ENCODE peak calls at places on chromosomes 1 and 21, in ten cellular contexts. One of them, this sample, is unnamed.

GRCh38 chr21:45387506-45387905 is 17.5 kb upstream of the COL18A1 start:
- DNase-seq in NCI-H2029 treated with DMSO at 0.1 percent for 48 hours: no peak
- DNase-seq in HT1080: no peak
- DNase-seq in stimulated activated CD4-positive, alpha-beta T cell treated with anti-CD3 and anti-CD28 coated beads, Interleukin-4, amount 100 ng/mL, for 1 hour: no peak
- DNase-seq in activated T-helper 1 cell treated with Interleukin-2 at 50 U/mL for 16 hours: no peak
- DNase-seq in stomach: no peak
- DNase-seq in PC-3: no peak
- DNase-seq in skeletal muscle cell: no peak
- DNase-seq in progenitor cell of endocrine pancreas: no peak
- DNase-seq in activated CD4-positive, alpha-beta T cell treated with anti-CD3 and anti-CD28 coated beads, Interleukin-2, amount 50 U/mL, for 1 hour: no peak
- DNase-seq in this sample: no peak

GRCh38 chr21:40886006-40886405 is 39.0 kb upstream of the DSCAM start:
- DNase-seq in activated CD4-positive, alpha-beta T cell treated with anti-CD3 and anti-CD28 coated beads, Interleukin-2, amount 50 U/mL, for 1 hour: no peak
- DNase-seq in skeletal muscle cell: no peak
- DNase-seq in activated T-helper 1 cell treated with Interleukin-2 at 50 U/mL for 16 hours: no peak
- DNase-seq in NCI-H2029 treated with DMSO at 0.1 percent for 48 hours: no peak
- DNase-seq in PC-3: no peak
- DNase-seq in stomach: no peak
- DNase-seq in progenitor cell of endocrine pancreas: no peak
- DNase-seq in HT1080: no peak
- DNase-seq in stimulated activated CD4-positive, alpha-beta T cell treated with anti-CD3 and anti-CD28 coated beads, Interleukin-4, amount 100 ng/mL, for 1 hour: no peak
- DNase-seq in this sample: no peak

GRCh38 chr1:210908257-210908656 is 225.7 kb downstream of the KCNH1 start:
- DNase-seq in PC-3: no peak
- DNase-seq in progenitor cell of endocrine pancreas: no peak
- DNase-seq in stomach: no peak
- DNase-seq in skeletal muscle cell: no peak
- DNase-seq in activated CD4-positive, alpha-beta T cell treated with anti-CD3 and anti-CD28 coated beads, Interleukin-2, amount 50 U/mL, for 1 hour: no peak
- DNase-seq in HT1080: no peak
- DNase-seq in NCI-H2029 treated with DMSO at 0.1 percent for 48 hours: no peak
- DNase-seq in stimulated activated CD4-positive, alpha-beta T cell treated with anti-CD3 and anti-CD28 coated beads, Interleukin-4, amount 100 ng/mL, for 1 hour: no peak
- DNase-seq in activated T-helper 1 cell treated with Interleukin-2 at 50 U/mL for 16 hours: no peak
- DNase-seq in this sample: no peak

GRCh38 chr1:32240140-32240951 is 6.7 kb upstream of the FAM167B start:
- DNase-seq in NCI-H2029 treated with DMSO at 0.1 percent for 48 hours: peak
- DNase-seq in stomach: peak
- DNase-seq in progenitor cell of endocrine pancreas: peak
- DNase-seq in activated CD4-positive, alpha-beta T cell treated with anti-CD3 and anti-CD28 coated beads, Interleukin-2, amount 50 U/mL, for 1 hour: peak
- DNase-seq in HT1080: no peak
- DNase-seq in stimulated activated CD4-positive, alpha-beta T cell treated with anti-CD3 and anti-CD28 coated beads, Interleukin-4, amount 100 ng/mL, for 1 hour: peak
- DNase-seq in activated T-helper 1 cell treated with Interleukin-2 at 50 U/mL for 16 hours: peak
- DNase-seq in PC-3: peak
- DNase-seq in skeletal muscle cell: no peak
- DNase-seq in this sample: peak

GRCh38 chr21:31204801-31205200 is 139.3 kb downstream of the TIAM1 start:
- DNase-seq in NCI-H2029 treated with DMSO at 0.1 percent for 48 hours: no peak
- DNase-seq in PC-3: no peak
- DNase-seq in stimulated activated CD4-positive, alpha-beta T cell treated with anti-CD3 and anti-CD28 coated beads, Interleukin-4, amount 100 ng/mL, for 1 hour: no peak
- DNase-seq in activated T-helper 1 cell treated with Interleukin-2 at 50 U/mL for 16 hours: no peak
- DNase-seq in activated CD4-positive, alpha-beta T cell treated with anti-CD3 and anti-CD28 coated beads, Interleukin-2, amount 50 U/mL, for 1 hour: no peak
- DNase-seq in HT1080: no peak
- DNase-seq in progenitor cell of endocrine pancreas: no peak
- DNase-seq in stomach: no peak
- DNase-seq in skeletal muscle cell: no peak
- DNase-seq in this sample: no peak

GRCh38 chr1:119136401-119136800 is 4.1 kb downstream of the WARS2 start:
- DNase-seq in progenitor cell of endocrine pancreas: no peak
- DNase-seq in stimulated activated CD4-positive, alpha-beta T cell treated with anti-CD3 and anti-CD28 coated beads, Interleukin-4, amount 100 ng/mL, for 1 hour: no peak
- DNase-seq in PC-3: no peak
- DNase-seq in NCI-H2029 treated with DMSO at 0.1 percent for 48 hours: no peak
- DNase-seq in skeletal muscle cell: no peak
- DNase-seq in activated CD4-positive, alpha-beta T cell treated with anti-CD3 and anti-CD28 coated beads, Interleukin-2, amount 50 U/mL, for 1 hour: no peak
- DNase-seq in activated T-helper 1 cell treated with Interleukin-2 at 50 U/mL for 16 hours: no peak
- DNase-seq in stomach: no peak
- DNase-seq in HT1080: no peak
- DNase-seq in this sample: no peak

GRCh38 chr1:14167889-14168288 is 430.6 kb upstream of the KAZN start:
- DNase-seq in stomach: no peak
- DNase-seq in HT1080: no peak
- DNase-seq in skeletal muscle cell: no peak
- DNase-seq in NCI-H2029 treated with DMSO at 0.1 percent for 48 hours: no peak
- DNase-seq in stimulated activated CD4-positive, alpha-beta T cell treated with anti-CD3 and anti-CD28 coated beads, Interleukin-4, amount 100 ng/mL, for 1 hour: no peak
- DNase-seq in progenitor cell of endocrine pancreas: no peak
- DNase-seq in activated T-helper 1 cell treated with Interleukin-2 at 50 U/mL for 16 hours: no peak
- DNase-seq in activated CD4-positive, alpha-beta T cell treated with anti-CD3 and anti-CD28 coated beads, Interleukin-2, amount 50 U/mL, for 1 hour: no peak
- DNase-seq in PC-3: no peak
- DNase-seq in this sample: no peak

GRCh38 chr1:53860967-53861411 is 22.9 kb upstream of the NDC1 start:
- DNase-seq in activated CD4-positive, alpha-beta T cell treated with anti-CD3 and anti-CD28 coated beads, Interleukin-2, amount 50 U/mL, for 1 hour: peak
- DNase-seq in PC-3: peak
- DNase-seq in skeletal muscle cell: peak
- DNase-seq in stimulated activated CD4-positive, alpha-beta T cell treated with anti-CD3 and anti-CD28 coated beads, Interleukin-4, amount 100 ng/mL, for 1 hour: peak
- DNase-seq in HT1080: peak
- DNase-seq in NCI-H2029 treated with DMSO at 0.1 percent for 48 hours: peak
- DNase-seq in stomach: peak
- DNase-seq in activated T-helper 1 cell treated with Interleukin-2 at 50 U/mL for 16 hours: peak
- DNase-seq in progenitor cell of endocrine pancreas: peak
- DNase-seq in this sample: peak

GRCh38 chr1:58722967-58723366 is 23.1 kb upstream of the MYSM1 start:
- DNase-seq in stomach: no peak
- DNase-seq in HT1080: no peak
- DNase-seq in NCI-H2029 treated with DMSO at 0.1 percent for 48 hours: no peak
- DNase-seq in activated T-helper 1 cell treated with Interleukin-2 at 50 U/mL for 16 hours: no peak
- DNase-seq in progenitor cell of endocrine pancreas: no peak
- DNase-seq in stimulated activated CD4-positive, alpha-beta T cell treated with anti-CD3 and anti-CD28 coated beads, Interleukin-4, amount 100 ng/mL, for 1 hour: no peak
- DNase-seq in PC-3: no peak
- DNase-seq in activated CD4-positive, alpha-beta T cell treated with anti-CD3 and anti-CD28 coated beads, Interleukin-2, amount 50 U/mL, for 1 hour: no peak
- DNase-seq in skeletal muscle cell: no peak
- DNase-seq in this sample: no peak

GRCh38 chr1:163035791-163036249 is 33.3 kb upstream of the RGS4 start:
- DNase-seq in activated T-helper 1 cell treated with Interleukin-2 at 50 U/mL for 16 hours: no peak
- DNase-seq in skeletal muscle cell: peak
- DNase-seq in activated CD4-positive, alpha-beta T cell treated with anti-CD3 and anti-CD28 coated beads, Interleukin-2, amount 50 U/mL, for 1 hour: no peak
- DNase-seq in PC-3: peak
- DNase-seq in progenitor cell of endocrine pancreas: no peak
- DNase-seq in stomach: no peak
- DNase-seq in HT1080: peak
- DNase-seq in stimulated activated CD4-positive, alpha-beta T cell treated with anti-CD3 and anti-CD28 coated beads, Interleukin-4, amount 100 ng/mL, for 1 hour: no peak
- DNase-seq in NCI-H2029 treated with DMSO at 0.1 percent for 48 hours: no peak
- DNase-seq in this sample: no peak

GRCh38 chr1:36323636-36324321 is at the start of gene EVA1B:
- DNase-seq in stomach: peak
- DNase-seq in progenitor cell of endocrine pancreas: peak
- DNase-seq in skeletal muscle cell: peak
- DNase-seq in activated T-helper 1 cell treated with Interleukin-2 at 50 U/mL for 16 hours: peak
- DNase-seq in stimulated activated CD4-positive, alpha-beta T cell treated with anti-CD3 and anti-CD28 coated beads, Interleukin-4, amount 100 ng/mL, for 1 hour: peak
- DNase-seq in activated CD4-positive, alpha-beta T cell treated with anti-CD3 and anti-CD28 coated beads, Interleukin-2, amount 50 U/mL, for 1 hour: peak
- DNase-seq in HT1080: peak
- DNase-seq in NCI-H2029 treated with DMSO at 0.1 percent for 48 hours: no peak
- DNase-seq in PC-3: peak
- DNase-seq in this sample: peak

GRCh38 chr1:112335351-112335750 is 60.7 kb upstream of the CTTNBP2NL start:
- DNase-seq in NCI-H2029 treated with DMSO at 0.1 percent for 48 hours: no peak
- DNase-seq in activated T-helper 1 cell treated with Interleukin-2 at 50 U/mL for 16 hours: no peak
- DNase-seq in stimulated activated CD4-positive, alpha-beta T cell treated with anti-CD3 and anti-CD28 coated beads, Interleukin-4, amount 100 ng/mL, for 1 hour: no peak
- DNase-seq in activated CD4-positive, alpha-beta T cell treated with anti-CD3 and anti-CD28 coated beads, Interleukin-2, amount 50 U/mL, for 1 hour: no peak
- DNase-seq in HT1080: no peak
- DNase-seq in skeletal muscle cell: no peak
- DNase-seq in stomach: no peak
- DNase-seq in progenitor cell of endocrine pancreas: no peak
- DNase-seq in PC-3: no peak
- DNase-seq in this sample: no peak

GRCh38 chr1:99969260-99969728 is 502 bp upstream of the SLC35A3 start:
- DNase-seq in activated T-helper 1 cell treated with Interleukin-2 at 50 U/mL for 16 hours: no peak
- DNase-seq in HT1080: no peak
- DNase-seq in stomach: no peak
- DNase-seq in activated CD4-positive, alpha-beta T cell treated with anti-CD3 and anti-CD28 coated beads, Interleukin-2, amount 50 U/mL, for 1 hour: no peak
- DNase-seq in stimulated activated CD4-positive, alpha-beta T cell treated with anti-CD3 and anti-CD28 coated beads, Interleukin-4, amount 100 ng/mL, for 1 hour: no peak
- DNase-seq in NCI-H2029 treated with DMSO at 0.1 percent for 48 hours: no peak
- DNase-seq in PC-3: peak
- DNase-seq in progenitor cell of endocrine pancreas: no peak
- DNase-seq in skeletal muscle cell: no peak
- DNase-seq in this sample: no peak

GRCh38 chr1:201554167-201554600 is 15.3 kb downstream of the NAV1 start:
- DNase-seq in progenitor cell of endocrine pancreas: no peak
- DNase-seq in HT1080: no peak
- DNase-seq in activated CD4-positive, alpha-beta T cell treated with anti-CD3 and anti-CD28 coated beads, Interleukin-2, amount 50 U/mL, for 1 hour: no peak
- DNase-seq in PC-3: no peak
- DNase-seq in stomach: no peak
- DNase-seq in NCI-H2029 treated with DMSO at 0.1 percent for 48 hours: no peak
- DNase-seq in activated T-helper 1 cell treated with Interleukin-2 at 50 U/mL for 16 hours: no peak
- DNase-seq in stimulated activated CD4-positive, alpha-beta T cell treated with anti-CD3 and anti-CD28 coated beads, Interleukin-4, amount 100 ng/mL, for 1 hour: no peak
- DNase-seq in skeletal muscle cell: no peak
- DNase-seq in this sample: no peak

GRCh38 chr1:24400065-24400464 is 13.5 kb downstream of the STPG1 start:
- DNase-seq in activated T-helper 1 cell treated with Interleukin-2 at 50 U/mL for 16 hours: no peak
- DNase-seq in progenitor cell of endocrine pancreas: no peak
- DNase-seq in stomach: no peak
- DNase-seq in stimulated activated CD4-positive, alpha-beta T cell treated with anti-CD3 and anti-CD28 coated beads, Interleukin-4, amount 100 ng/mL, for 1 hour: no peak
- DNase-seq in activated CD4-positive, alpha-beta T cell treated with anti-CD3 and anti-CD28 coated beads, Interleukin-2, amount 50 U/mL, for 1 hour: no peak
- DNase-seq in PC-3: peak
- DNase-seq in HT1080: no peak
- DNase-seq in NCI-H2029 treated with DMSO at 0.1 percent for 48 hours: no peak
- DNase-seq in skeletal muscle cell: no peak
- DNase-seq in this sample: no peak

GRCh38 chr1:212293579-212293978 is 8.4 kb downstream of the PPP2R5A start:
- DNase-seq in stomach: no peak
- DNase-seq in PC-3: no peak
- DNase-seq in activated CD4-positive, alpha-beta T cell treated with anti-CD3 and anti-CD28 coated beads, Interleukin-2, amount 50 U/mL, for 1 hour: no peak
- DNase-seq in NCI-H2029 treated with DMSO at 0.1 percent for 48 hours: no peak
- DNase-seq in progenitor cell of endocrine pancreas: no peak
- DNase-seq in skeletal muscle cell: no peak
- DNase-seq in HT1080: peak
- DNase-seq in stimulated activated CD4-positive, alpha-beta T cell treated with anti-CD3 and anti-CD28 coated beads, Interleukin-4, amount 100 ng/mL, for 1 hour: no peak
- DNase-seq in activated T-helper 1 cell treated with Interleukin-2 at 50 U/mL for 16 hours: no peak
- DNase-seq in this sample: no peak

GRCh38 chr1:25549273-25550154 is 6.1 kb downstream of the LDLRAP1 start:
- DNase-seq in HT1080: peak
- DNase-seq in stimulated activated CD4-positive, alpha-beta T cell treated with anti-CD3 and anti-CD28 coated beads, Interleukin-4, amount 100 ng/mL, for 1 hour: peak
- DNase-seq in activated CD4-positive, alpha-beta T cell treated with anti-CD3 and anti-CD28 coated beads, Interleukin-2, amount 50 U/mL, for 1 hour: peak
- DNase-seq in stomach: peak
- DNase-seq in activated T-helper 1 cell treated with Interleukin-2 at 50 U/mL for 16 hours: peak
- DNase-seq in PC-3: peak
- DNase-seq in progenitor cell of endocrine pancreas: no peak
- DNase-seq in NCI-H2029 treated with DMSO at 0.1 percent for 48 hours: no peak
- DNase-seq in skeletal muscle cell: no peak
- DNase-seq in this sample: no peak

GRCh38 chr21:39377444-39378050 is 28.7 kb upstream of the HMGN1 start:
- DNase-seq in NCI-H2029 treated with DMSO at 0.1 percent for 48 hours: no peak
- DNase-seq in activated T-helper 1 cell treated with Interleukin-2 at 50 U/mL for 16 hours: no peak
- DNase-seq in stomach: no peak
- DNase-seq in progenitor cell of endocrine pancreas: no peak
- DNase-seq in PC-3: peak
- DNase-seq in activated CD4-positive, alpha-beta T cell treated with anti-CD3 and anti-CD28 coated beads, Interleukin-2, amount 50 U/mL, for 1 hour: no peak
- DNase-seq in stimulated activated CD4-positive, alpha-beta T cell treated with anti-CD3 and anti-CD28 coated beads, Interleukin-4, amount 100 ng/mL, for 1 hour: no peak
- DNase-seq in skeletal muscle cell: no peak
- DNase-seq in HT1080: peak
- DNase-seq in this sample: no peak

GRCh38 chr1:76037314-76037713 is 37.2 kb upstream of the ST6GALNAC3 start:
- DNase-seq in progenitor cell of endocrine pancreas: no peak
- DNase-seq in HT1080: no peak
- DNase-seq in skeletal muscle cell: no peak
- DNase-seq in NCI-H2029 treated with DMSO at 0.1 percent for 48 hours: no peak
- DNase-seq in activated T-helper 1 cell treated with Interleukin-2 at 50 U/mL for 16 hours: no peak
- DNase-seq in activated CD4-positive, alpha-beta T cell treated with anti-CD3 and anti-CD28 coated beads, Interleukin-2, amount 50 U/mL, for 1 hour: no peak
- DNase-seq in stimulated activated CD4-positive, alpha-beta T cell treated with anti-CD3 and anti-CD28 coated beads, Interleukin-4, amount 100 ng/mL, for 1 hour: no peak
- DNase-seq in PC-3: no peak
- DNase-seq in stomach: no peak
- DNase-seq in this sample: no peak

GRCh38 chr21:37072239-37072987 is 458 bp downstream of the PIGP start:
- DNase-seq in activated CD4-positive, alpha-beta T cell treated with anti-CD3 and anti-CD28 coated beads, Interleukin-2, amount 50 U/mL, for 1 hour: peak
- DNase-seq in NCI-H2029 treated with DMSO at 0.1 percent for 48 hours: peak
- DNase-seq in stimulated activated CD4-positive, alpha-beta T cell treated with anti-CD3 and anti-CD28 coated beads, Interleukin-4, amount 100 ng/mL, for 1 hour: peak
- DNase-seq in progenitor cell of endocrine pancreas: no peak
- DNase-seq in skeletal muscle cell: peak
- DNase-seq in PC-3: peak
- DNase-seq in HT1080: peak
- DNase-seq in stomach: peak
- DNase-seq in activated T-helper 1 cell treated with Interleukin-2 at 50 U/mL for 16 hours: peak
- DNase-seq in this sample: no peak

GRCh38 chr1:77929806-77930205 is 41.4 kb downstream of the NEXN start:
- DNase-seq in NCI-H2029 treated with DMSO at 0.1 percent for 48 hours: no peak
- DNase-seq in PC-3: peak
- DNase-seq in skeletal muscle cell: no peak
- DNase-seq in stomach: no peak
- DNase-seq in stimulated activated CD4-positive, alpha-beta T cell treated with anti-CD3 and anti-CD28 coated beads, Interleukin-4, amount 100 ng/mL, for 1 hour: no peak
- DNase-seq in activated CD4-positive, alpha-beta T cell treated with anti-CD3 and anti-CD28 coated beads, Interleukin-2, amount 50 U/mL, for 1 hour: no peak
- DNase-seq in progenitor cell of endocrine pancreas: no peak
- DNase-seq in HT1080: peak
- DNase-seq in activated T-helper 1 cell treated with Interleukin-2 at 50 U/mL for 16 hours: no peak
- DNase-seq in this sample: no peak

GRCh38 chr1:101136739-101137138 is 100.1 kb upstream of the S1PR1 start:
- DNase-seq in HT1080: peak
- DNase-seq in activated T-helper 1 cell treated with Interleukin-2 at 50 U/mL for 16 hours: no peak
- DNase-seq in stimulated activated CD4-positive, alpha-beta T cell treated with anti-CD3 and anti-CD28 coated beads, Interleukin-4, amount 100 ng/mL, for 1 hour: no peak
- DNase-seq in activated CD4-positive, alpha-beta T cell treated with anti-CD3 and anti-CD28 coated beads, Interleukin-2, amount 50 U/mL, for 1 hour: no peak
- DNase-seq in PC-3: peak
- DNase-seq in skeletal muscle cell: no peak
- DNase-seq in stomach: no peak
- DNase-seq in NCI-H2029 treated with DMSO at 0.1 percent for 48 hours: no peak
- DNase-seq in progenitor cell of endocrine pancreas: no peak
- DNase-seq in this sample: no peak

GRCh38 chr1:119656410-119656955 is 8.4 kb upstream of the ZNF697 start:
- DNase-seq in activated CD4-positive, alpha-beta T cell treated with anti-CD3 and anti-CD28 coated beads, Interleukin-2, amount 50 U/mL, for 1 hour: no peak
- DNase-seq in progenitor cell of endocrine pancreas: no peak
- DNase-seq in stimulated activated CD4-positive, alpha-beta T cell treated with anti-CD3 and anti-CD28 coated beads, Interleukin-4, amount 100 ng/mL, for 1 hour: no peak
- DNase-seq in HT1080: no peak
- DNase-seq in NCI-H2029 treated with DMSO at 0.1 percent for 48 hours: no peak
- DNase-seq in activated T-helper 1 cell treated with Interleukin-2 at 50 U/mL for 16 hours: no peak
- DNase-seq in PC-3: no peak
- DNase-seq in skeletal muscle cell: no peak
- DNase-seq in stomach: no peak
- DNase-seq in this sample: no peak

GRCh38 chr21:16569679-16570078 is 839.9 kb downstream of the USP25 start:
- DNase-seq in stimulated activated CD4-positive, alpha-beta T cell treated with anti-CD3 and anti-CD28 coated beads, Interleukin-4, amount 100 ng/mL, for 1 hour: no peak
- DNase-seq in HT1080: no peak
- DNase-seq in skeletal muscle cell: no peak
- DNase-seq in PC-3: no peak
- DNase-seq in activated T-helper 1 cell treated with Interleukin-2 at 50 U/mL for 16 hours: no peak
- DNase-seq in progenitor cell of endocrine pancreas: no peak
- DNase-seq in NCI-H2029 treated with DMSO at 0.1 percent for 48 hours: no peak
- DNase-seq in stomach: no peak
- DNase-seq in activated CD4-positive, alpha-beta T cell treated with anti-CD3 and anti-CD28 coated beads, Interleukin-2, amount 50 U/mL, for 1 hour: no peak
- DNase-seq in this sample: no peak

GRCh38 chr1:248618878-248619277 is 16.0 kb downstream of the OR2T11 start:
- DNase-seq in HT1080: peak
- DNase-seq in skeletal muscle cell: no peak
- DNase-seq in stomach: peak
- DNase-seq in progenitor cell of endocrine pancreas: no peak
- DNase-seq in PC-3: peak
- DNase-seq in activated CD4-positive, alpha-beta T cell treated with anti-CD3 and anti-CD28 coated beads, Interleukin-2, amount 50 U/mL, for 1 hour: peak
- DNase-seq in activated T-helper 1 cell treated with Interleukin-2 at 50 U/mL for 16 hours: peak
- DNase-seq in stimulated activated CD4-positive, alpha-beta T cell treated with anti-CD3 and anti-CD28 coated beads, Interleukin-4, amount 100 ng/mL, for 1 hour: peak
- DNase-seq in NCI-H2029 treated with DMSO at 0.1 percent for 48 hours: peak
- DNase-seq in this sample: no peak

GRCh38 chr1:10635385-10635896 is 160.7 kb downstream of the PEX14 start:
- DNase-seq in skeletal muscle cell: no peak
- DNase-seq in NCI-H2029 treated with DMSO at 0.1 percent for 48 hours: no peak
- DNase-seq in HT1080: no peak
- DNase-seq in stomach: peak
- DNase-seq in stimulated activated CD4-positive, alpha-beta T cell treated with anti-CD3 and anti-CD28 coated beads, Interleukin-4, amount 100 ng/mL, for 1 hour: no peak
- DNase-seq in activated CD4-positive, alpha-beta T cell treated with anti-CD3 and anti-CD28 coated beads, Interleukin-2, amount 50 U/mL, for 1 hour: no peak
- DNase-seq in PC-3: peak
- DNase-seq in activated T-helper 1 cell treated with Interleukin-2 at 50 U/mL for 16 hours: no peak
- DNase-seq in progenitor cell of endocrine pancreas: no peak
- DNase-seq in this sample: no peak

GRCh38 chr1:189311915-189312314 is 1165.7 kb downstream of the BRINP3 start:
- DNase-seq in stimulated activated CD4-positive, alpha-beta T cell treated with anti-CD3 and anti-CD28 coated beads, Interleukin-4, amount 100 ng/mL, for 1 hour: no peak
- DNase-seq in activated T-helper 1 cell treated with Interleukin-2 at 50 U/mL for 16 hours: no peak
- DNase-seq in stomach: no peak
- DNase-seq in HT1080: no peak
- DNase-seq in NCI-H2029 treated with DMSO at 0.1 percent for 48 hours: no peak
- DNase-seq in PC-3: no peak
- DNase-seq in progenitor cell of endocrine pancreas: no peak
- DNase-seq in activated CD4-positive, alpha-beta T cell treated with anti-CD3 and anti-CD28 coated beads, Interleukin-2, amount 50 U/mL, for 1 hour: no peak
- DNase-seq in skeletal muscle cell: no peak
- DNase-seq in this sample: no peak

GRCh38 chr1:227210604-227211003 is 107.7 kb downstream of the CDC42BPA start:
- DNase-seq in activated CD4-positive, alpha-beta T cell treated with anti-CD3 and anti-CD28 coated beads, Interleukin-2, amount 50 U/mL, for 1 hour: no peak
- DNase-seq in skeletal muscle cell: no peak
- DNase-seq in stomach: no peak
- DNase-seq in HT1080: no peak
- DNase-seq in stimulated activated CD4-positive, alpha-beta T cell treated with anti-CD3 and anti-CD28 coated beads, Interleukin-4, amount 100 ng/mL, for 1 hour: no peak
- DNase-seq in NCI-H2029 treated with DMSO at 0.1 percent for 48 hours: no peak
- DNase-seq in activated T-helper 1 cell treated with Interleukin-2 at 50 U/mL for 16 hours: no peak
- DNase-seq in PC-3: no peak
- DNase-seq in progenitor cell of endocrine pancreas: no peak
- DNase-seq in this sample: no peak